ENCODE peak calls at places on chromosome 2, in eight cellular contexts. R is AG04449; M is ovary; S is adipocyte; C is Ammon's horn; O is SJSA1; T is activated CD8-positive, alpha-beta memory T cell treated with anti-CD3 and anti-CD28 coated beads for 48 hours; W is activated CD4-positive, alpha-beta T cell treated with anti-CD3 and anti-CD28 coated beads for 48 hours. L is an unnamed sample.

GRCh38 chr2:210998334-210998733 is 441.9 kb downstream of the CPS1 start:
- DNase-seq in R (no peak), M (no peak), S (no peak), C (no peak), O (no peak), T (no peak), W (no peak), L (no peak)

GRCh38 chr2:48651127-48651526 is 33.5 kb downstream of the GTF2A1L start:
- DNase-seq in R (peak), M (no peak), S (peak), C (no peak), O (no peak), T (no peak), W (no peak), L (no peak)

GRCh38 chr2:191552036-191552435 is 125.9 kb upstream of the NABP1 start:
- DNase-seq in R (no peak), M (no peak), S (no peak), C (no peak), O (no peak), T (no peak), W (no peak), L (no peak)

GRCh38 chr2:42693688-42694479 is 70.1 kb downstream of the OXER1 start:
- DNase-seq in R (no peak), M (no peak), S (no peak), C (no peak), O (no peak), T (no peak), W (no peak), L (no peak)

GRCh38 chr2:119174216-119174992 is 15.9 kb upstream of the C1QL2 start:
- DNase-seq in R (no peak), M (no peak), S (peak), C (peak), O (no peak), T (peak), W (peak), L (no peak)

GRCh38 chr2:183838295-183838694 is 714.1 kb downstream of the NUP35 start:
- DNase-seq in R (no peak), M (no peak), S (no peak), C (no peak), O (no peak), T (no peak), W (no peak), L (no peak)

GRCh38 chr2:236592821-236593220 is 23.2 kb downstream of the ACKR3 start:
- DNase-seq in R (no peak), M (no peak), S (no peak), C (no peak), O (no peak), T (no peak), W (no peak), L (no peak)

GRCh38 chr2:234500394-234501006 is 3.6 kb upstream of the ARL4C start:
- DNase-seq in R (no peak), M (no peak), S (peak), C (peak), O (peak), T (no peak), W (peak), L (no peak)

GRCh38 chr2:20229322-20230201 is 4.6 kb upstream of the SDC1 start:
- DNase-seq in R (no peak), M (no peak), S (peak), C (no peak), O (peak), T (no peak), W (no peak), L (no peak)